ENCODE peak calls at places on chromosomes 7 and 10, in six cellular contexts. O, D, A, F, U and M are unnamed samples.

GRCh38 chr10:98642281-98642680 is 195.5 kb upstream of the HPS1 start:
- DNase-seq in O (no peak), U (no peak), A (no peak), D (no peak), F (no peak), M (no peak)

GRCh38 chr10:24951201-24952145 is 933 bp downstream of the PRTFDC1 start:
- DNase-seq in D (no peak), U (no peak), A (no peak), F (peak), O (no peak), M (peak)

GRCh38 chr10:131211146-131211545 is 100.4 kb downstream of the TCERG1L start:
- DNase-seq in D (no peak), A (no peak), U (no peak), F (no peak), O (no peak), M (no peak)

GRCh38 chr10:84214612-84215235 is 10.6 kb downstream of the LRIT2 start:
- DNase-seq in U (no peak), D (no peak), O (no peak), F (no peak), A (no peak), M (peak)

GRCh38 chr10:5608608-5609270 is 57.7 kb downstream of the ASB13 start:
- DNase-seq in D (no peak), U (no peak), F (no peak), O (no peak), A (no peak), M (no peak)

GRCh38 chr10:33783078-33783477 is 448.6 kb upstream of the NRP1 start:
- DNase-seq in O (no peak), F (no peak), A (no peak), D (no peak), U (no peak), M (no peak)

GRCh38 chr10:27457966-27458365 is 46.1 kb upstream of the RAB18 start:
- DNase-seq in O (no peak), F (no peak), U (no peak), A (no peak), D (no peak), M (no peak)

GRCh38 chr7:13628231-13629001 is 361.1 kb downstream of the ETV1 start:
- DNase-seq in A (no peak), D (peak), F (no peak), O (no peak), U (no peak), M (no peak)

GRCh38 chr10:104325436-104326430 is 12.5 kb downstream of the ITPRIP start:
- DNase-seq in U (no peak), O (peak), F (no peak), D (no peak), A (peak), M (no peak)

GRCh38 chr7:18570441-18570840 is 74.9 kb downstream of the HDAC9 start:
- DNase-seq in F (no peak), U (no peak), D (no peak), A (no peak), O (no peak), M (no peak)

GRCh38 chr10:20890009-20890408 is 7.1 kb downstream of the NEBL start:
- DNase-seq in A (no peak), U (no peak), D (no peak), O (no peak), F (no peak), M (no peak)

GRCh38 chr10:14050598-14050997 is 280.1 kb downstream of the FRMD4A start:
- DNase-seq in D (no peak), F (no peak), O (no peak), A (no peak), U (no peak), M (no peak)

GRCh38 chr7:126689037-126689436 is 563.7 kb downstream of the GRM8 start:
- DNase-seq in A (no peak), U (no peak), D (no peak), F (no peak), O (no peak), M (no peak)

GRCh38 chr10:20004087-20004523 is 187.9 kb downstream of the PLXDC2 start:
- DNase-seq in O (peak), F (no peak), A (peak), U (no peak), D (no peak), M (no peak)

GRCh38 chr10:12670004-12670403 is 320.7 kb downstream of the CAMK1D start:
- DNase-seq in D (no peak), A (no peak), O (no peak), U (no peak), F (no peak), M (no peak)

GRCh38 chr10:51961401-51961800 is 262.0 kb upstream of the CSTF2T start:
- DNase-seq in A (no peak), O (no peak), D (no peak), F (no peak), U (no peak), M (no peak)

GRCh38 chr10:51137741-51138529 is 63.6 kb downstream of the PRKG1 start:
- DNase-seq in O (no peak), D (peak), U (no peak), F (no peak), A (no peak), M (no peak)

GRCh38 chr7:96440328-96440727 is 118.4 kb upstream of the SLC25A13 start:
- DNase-seq in U (no peak), F (no peak), D (no peak), O (no peak), A (no peak), M (no peak)

GRCh38 chr10:48802611-48803046 is 118.0 kb downstream of the WDFY4 start:
- DNase-seq in A (no peak), D (no peak), U (no peak), F (no peak), O (no peak), M (no peak)

GRCh38 chr7:82051641-82052040 is 281.8 kb upstream of the HGF start:
- DNase-seq in D (no peak), U (no peak), A (no peak), O (no peak), F (no peak), M (no peak)

GRCh38 chr10:72318383-72319262 is 36.1 kb downstream of the DNAJB12 start:
- DNase-seq in F (no peak), A (no peak), U (no peak), D (no peak), O (no peak), M (no peak)

GRCh38 chr7:17611611-17612010 is 313.2 kb downstream of the AHR start:
- DNase-seq in U (no peak), F (no peak), O (no peak), A (no peak), D (no peak), M (no peak)

GRCh38 chr10:79981673-79982485 is 33.0 kb upstream of the SFTPD start:
- DNase-seq in U (peak), O (peak), A (peak), F (peak), D (no peak), M (peak)

GRCh38 chr10:92691042-92691590 is 1.4 kb downstream of the HHEX start:
- DNase-seq in A (no peak), U (no peak), F (no peak), O (peak), D (no peak), M (peak)

GRCh38 chr10:52818019-52818418 is 45.4 kb upstream of the MBL2 start:
- DNase-seq in U (peak), A (no peak), D (no peak), F (peak), O (no peak), M (no peak)

GRCh38 chr7:91128574-91129348 is 135.5 kb upstream of the FZD1 start:
- DNase-seq in A (no peak), U (no peak), O (no peak), F (no peak), D (no peak), M (no peak)

GRCh38 chr7:75989726-75990388 is 4.5 kb downstream of the TMEM120A start:
- DNase-seq in F (no peak), A (no peak), U (no peak), O (peak), D (no peak), M (no peak)

GRCh38 chr7:139916717-139917395 is 87.8 kb downstream of the TBXAS1 start:
- DNase-seq in F (no peak), O (no peak), A (no peak), D (no peak), U (no peak), M (no peak)
- H3K4me3 ChIP-seq in F (no peak), O (no peak), A (no peak), D (no peak), U (no peak), M (no peak)

GRCh38 chr7:94100723-94101345 is 96.7 kb upstream of the BET1 start:
- DNase-seq in F (no peak), D (no peak), A (no peak), U (no peak), O (peak), M (no peak)

GRCh38 chr7:94092980-94093379 is 88.8 kb upstream of the BET1 start:
- DNase-seq in O (no peak), U (no peak), D (no peak), A (no peak), F (no peak), M (no peak)

GRCh38 chr7:94089806-94090205 is 85.7 kb upstream of the BET1 start:
- DNase-seq in A (no peak), O (no peak), U (no peak), F (no peak), D (no peak), M (no peak)

GRCh38 chr7:94094298-94094697 is 90.1 kb upstream of the BET1 start:
- DNase-seq in A (no peak), O (no peak), D (no peak), F (no peak), U (no peak), M (no peak)

GRCh38 chr7:94095359-94096009 is 91.3 kb upstream of the BET1 start:
- DNase-seq in A (no peak), O (no peak), D (no peak), U (no peak), F (no peak), M (no peak)
- H3K4me3 ChIP-seq in A (no peak), O (no peak), D (no peak), U (no peak), F (no peak), M (no peak)

DNA sequence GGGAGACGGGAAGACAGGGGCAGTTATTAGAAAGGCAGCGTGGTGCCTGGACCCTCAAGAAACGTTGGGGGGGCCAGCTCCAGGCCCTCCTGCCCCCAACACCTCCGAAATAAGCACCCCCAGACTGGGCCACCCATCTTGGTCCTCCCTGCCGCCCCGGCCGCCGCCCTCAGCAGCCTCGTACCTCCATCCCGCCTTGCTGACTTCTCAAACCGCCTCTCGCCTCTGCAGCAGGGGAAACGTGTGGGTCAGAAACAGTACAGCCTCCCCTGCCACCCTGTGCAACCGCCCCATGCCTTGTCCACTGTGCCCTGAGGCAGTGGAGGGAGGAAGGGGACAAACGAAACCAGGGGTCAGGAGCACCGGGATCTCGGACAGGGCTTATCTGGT is 7.2 kb downstream of the GIGYF1 start:
- DNase-seq in O (no peak), U (no peak), D (no peak), F (no peak), A (no peak), M (no peak)
- H3K4me3 ChIP-seq in O (no peak), U (no peak), D (no peak), F (no peak), A (no peak), M (no peak)

DNA sequence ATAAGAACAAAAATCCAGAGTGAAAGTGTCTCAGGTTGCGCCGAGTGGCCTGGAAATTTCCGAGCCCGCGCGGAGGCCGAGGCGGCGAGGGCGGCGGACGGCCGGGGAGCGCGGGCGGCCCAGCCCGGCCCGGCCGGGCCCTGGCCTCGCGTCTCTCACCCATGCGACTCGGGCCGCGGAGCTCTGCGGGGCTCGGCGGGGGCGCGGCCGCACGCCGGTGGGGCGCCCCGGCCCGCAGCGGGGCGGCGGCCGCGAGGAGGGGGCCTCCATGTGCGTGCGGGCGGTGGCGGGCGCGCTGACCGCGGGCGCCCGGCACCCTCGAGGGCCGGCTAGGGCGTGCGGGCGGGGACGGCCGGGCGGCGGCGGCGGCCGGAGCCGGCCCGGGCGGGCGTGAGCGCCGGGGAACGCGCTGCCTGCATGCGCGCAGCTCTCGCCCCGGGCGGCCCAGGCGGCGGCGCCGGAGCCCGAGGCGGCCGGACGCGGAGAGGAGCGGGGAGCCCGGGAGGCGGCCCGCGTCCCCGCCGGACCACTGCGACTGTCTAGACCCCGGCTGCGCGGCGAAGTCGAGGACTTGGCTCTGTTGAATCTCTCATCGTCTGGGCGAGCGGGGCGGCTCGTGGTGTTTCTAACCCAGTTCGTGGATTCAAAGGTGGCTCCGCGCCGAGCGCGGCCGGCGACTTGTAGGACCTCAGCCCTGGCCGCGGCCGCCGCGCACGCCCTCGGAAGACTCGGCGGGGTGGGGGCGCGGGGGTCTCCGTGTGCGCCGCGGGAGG is at the start of gene EN2:
- DNase-seq in A (no peak), O (no peak), U (no peak), D (no peak), F (peak), M (peak)
- H3K4me3 ChIP-seq in A (peak), O (peak), U (no peak), D (peak), F (peak), M (no peak)

GRCh38 chr10:78412605-78413004 is 378.9 kb downstream of the RPS24 start:
- DNase-seq in D (no peak), O (peak), A (no peak), U (no peak), F (no peak), M (no peak)

GRCh38 chr10:78416031-78416800 is 382.6 kb downstream of the RPS24 start:
- DNase-seq in D (peak), F (no peak), A (no peak), U (no peak), O (peak), M (no peak)

GRCh38 chr10:78415111-78415510 is 381.4 kb downstream of the RPS24 start:
- DNase-seq in F (no peak), O (peak), D (no peak), U (no peak), A (no peak), M (no peak)

GRCh38 chr10:78413294-78414055 is 379.8 kb downstream of the RPS24 start:
- DNase-seq in A (no peak), U (no peak), O (peak), F (no peak), D (no peak), M (no peak)

DNA sequence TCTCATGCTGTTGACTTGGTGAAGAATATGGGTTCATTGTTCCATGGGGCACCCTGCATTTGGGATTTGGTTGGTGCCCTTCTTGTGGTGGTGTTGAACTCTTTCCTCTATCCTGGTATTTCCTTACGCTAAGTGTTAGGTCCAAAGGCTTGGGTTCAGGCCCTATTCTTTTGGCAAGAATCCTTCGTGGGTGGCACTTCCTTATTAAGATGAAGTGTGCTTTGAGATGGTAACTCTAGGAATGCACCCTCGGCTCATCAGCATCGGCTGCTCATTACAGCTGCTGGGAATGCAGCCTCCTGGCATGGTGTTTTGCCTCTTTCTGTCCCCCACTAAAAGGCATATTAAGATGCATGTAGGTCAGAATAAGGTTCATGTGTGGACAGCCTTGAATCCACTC is 380.7 kb downstream of the RPS24 start:
- DNase-seq in A (no peak), F (no peak), D (no peak), O (no peak), U (no peak), M (no peak)
- H3K4me3 ChIP-seq in A (no peak), F (no peak), D (no peak), O (no peak), U (no peak), M (no peak)